ENCODE peak calls at places on chromosomes 1 and 21, in six cellular contexts. J is fibroblast of the aortic adventitia, R is tibial nerve, C is MM.1S, Z is coronary artery, X is AG09309. M is an unnamed sample.

GRCh38 chr1:64004451-64004850 is 199.0 kb upstream of the UBE2U start:
- DNase-seq in J (no peak), R (no peak), C (no peak), Z (no peak), X (no peak), M (no peak)

GRCh38 chr1:91803847-91804545 is 82.0 kb downstream of the TGFBR3 start:
- DNase-seq in J (no peak), R (no peak), C (peak; percentile 78), Z (no peak), X (no peak), M (peak; percentile 64)

GRCh38 chr1:80217377-80217986 is 1211.0 kb upstream of the ADGRL4 start:
- DNase-seq in J (peak; percentile 74), R (no peak), C (peak; percentile 49), Z (no peak), X (peak; percentile 14), M (no peak)

GRCh38 chr21:36075171-36075570 is 5.3 kb downstream of the CBR1 start:
- DNase-seq in J (no peak), R (no peak), C (no peak), Z (no peak), X (no peak), M (no peak)

GRCh38 chr1:112464501-112464900 is 44.3 kb upstream of the WNT2B start:
- DNase-seq in J (no peak), R (no peak), C (no peak), Z (no peak), X (no peak), M (no peak)

GRCh38 chr1:203065191-203065590 is 20.6 kb downstream of the MYOG start:
- DNase-seq in J (no peak), R (no peak), C (no peak), Z (no peak), X (no peak), M (no peak)

GRCh38 chr1:109040627-109041613 is 982 bp downstream of the WDR47 start:
- DNase-seq in J (peak; percentile 35), R (no peak), C (no peak), Z (no peak), X (no peak), M (no peak)

GRCh38 chr1:77179632-77180031 is 39.6 kb downstream of the PIGK start:
- DNase-seq in J (no peak), R (no peak), C (no peak), Z (no peak), X (no peak), M (no peak)

GRCh38 chr1:165845992-165846748 is 18.8 kb downstream of the UCK2 start:
- DNase-seq in J (no peak), R (no peak), C (peak; percentile 88), Z (no peak), X (no peak), M (no peak)

GRCh38 chr1:37475380-37476086 is 1.2 kb downstream of the ZC3H12A start:
- DNase-seq in J (no peak), R (no peak), C (no peak), Z (peak; percentile 74), X (no peak), M (no peak)

GRCh38 chr1:219215477-219215876 is 41.8 kb downstream of the LYPLAL1 start:
- DNase-seq in J (no peak), R (no peak), C (no peak), Z (no peak), X (no peak), M (no peak)

GRCh38 chr1:198657550-198658064 is 18.8 kb downstream of the PTPRC start:
- DNase-seq in J (peak; percentile 98), R (no peak), C (peak; percentile 27), Z (no peak), X (peak; percentile 99), M (no peak)

GRCh38 chr1:91731815-91732214 is 154.1 kb downstream of the TGFBR3 start:
- DNase-seq in J (peak; percentile 77), R (no peak), C (peak; percentile 52), Z (no peak), X (no peak), M (no peak)

DNA sequence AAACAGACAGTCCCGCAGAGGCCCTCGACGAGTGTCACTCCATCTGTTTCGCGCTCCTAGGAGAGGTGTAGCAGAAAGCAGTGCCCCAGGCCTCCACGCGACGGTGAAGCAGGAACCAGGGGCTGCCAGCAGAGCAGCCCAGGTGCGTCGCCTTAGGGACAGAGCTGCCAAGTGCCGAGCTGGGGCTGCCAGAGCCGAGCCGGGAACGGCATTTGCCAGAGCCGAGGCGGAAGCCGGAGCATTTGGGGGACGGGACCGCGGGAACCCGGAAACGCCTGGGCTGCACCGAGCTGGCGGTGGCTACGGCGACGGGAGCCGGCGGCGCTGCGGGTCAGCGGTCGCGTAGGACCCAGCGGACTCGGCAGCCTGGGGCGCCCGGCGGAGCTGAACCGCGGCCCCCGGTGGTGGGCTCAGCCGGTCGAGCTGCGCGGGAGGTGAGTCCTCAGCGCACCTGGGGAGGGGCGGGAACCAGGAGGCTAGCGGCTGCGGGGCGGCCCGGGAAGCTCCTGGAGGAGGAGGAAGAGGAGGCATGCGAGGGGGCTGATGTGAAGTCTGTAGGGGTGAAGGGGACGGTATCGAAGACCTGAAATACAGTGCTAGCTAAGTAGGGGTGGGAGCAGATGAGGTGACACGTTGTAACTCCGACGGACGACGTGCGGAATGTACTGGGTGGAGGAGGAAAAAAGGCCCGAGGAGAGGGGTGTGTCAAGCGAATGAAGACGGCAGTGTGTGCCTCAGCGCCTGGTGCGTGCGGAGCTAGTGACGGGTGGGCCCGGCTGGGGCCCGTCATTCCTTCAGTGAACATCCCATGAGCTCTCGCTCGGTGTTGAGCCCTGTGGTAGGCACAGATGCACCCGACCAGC is at the start of gene SLC35A3:
- DNase-seq in J (peak; percentile 63), R (peak; percentile 37), C (peak; percentile 63), Z (peak; percentile 85), X (no peak), M (peak; percentile 62)
- TF ChIP-seq CTCF in J (no peak), R (no peak), C (no peak), Z (no peak), X (no peak), M (no peak)

GRCh38 chr1:85571830-85572229 is 8.7 kb upstream of the CCN1 start:
- DNase-seq in J (no peak), R (no peak), C (no peak), Z (no peak), X (no peak), M (no peak)

GRCh38 chr1:85570446-85571180 is 9.9 kb upstream of the CCN1 start:
- DNase-seq in J (no peak), R (no peak), C (no peak), Z (no peak), X (no peak), M (no peak)

GRCh38 chr1:85569737-85570404 is 10.7 kb upstream of the CCN1 start:
- DNase-seq in J (no peak), R (no peak), C (no peak), Z (no peak), X (no peak), M (no peak)

GRCh38 chr1:85572574-85572973 is 8.0 kb upstream of the CCN1 start:
- DNase-seq in J (no peak), R (no peak), C (no peak), Z (no peak), X (no peak), M (no peak)

GRCh38 chr1:85571181-85571540 is 9.4 kb upstream of the CCN1 start:
- DNase-seq in J (no peak), R (no peak), C (no peak), Z (no peak), X (no peak), M (no peak)
- H3K4me3 ChIP-seq in J (no peak overlapping the region), R (no peak overlapping the region), C (no peak overlapping the region), Z (no peak overlapping the region), X (no peak overlapping the region), M (no peak overlapping the region)

GRCh38 chr1:157252473-157252872 is 114.3 kb upstream of the ETV3 start:
- DNase-seq in J (no peak), R (no peak), C (no peak), Z (no peak), X (no peak), M (no peak)
- TF ChIP-seq CTCF in J (no peak), R (no peak), C (no peak), Z (no peak), X (no peak), M (no peak)

DNA sequence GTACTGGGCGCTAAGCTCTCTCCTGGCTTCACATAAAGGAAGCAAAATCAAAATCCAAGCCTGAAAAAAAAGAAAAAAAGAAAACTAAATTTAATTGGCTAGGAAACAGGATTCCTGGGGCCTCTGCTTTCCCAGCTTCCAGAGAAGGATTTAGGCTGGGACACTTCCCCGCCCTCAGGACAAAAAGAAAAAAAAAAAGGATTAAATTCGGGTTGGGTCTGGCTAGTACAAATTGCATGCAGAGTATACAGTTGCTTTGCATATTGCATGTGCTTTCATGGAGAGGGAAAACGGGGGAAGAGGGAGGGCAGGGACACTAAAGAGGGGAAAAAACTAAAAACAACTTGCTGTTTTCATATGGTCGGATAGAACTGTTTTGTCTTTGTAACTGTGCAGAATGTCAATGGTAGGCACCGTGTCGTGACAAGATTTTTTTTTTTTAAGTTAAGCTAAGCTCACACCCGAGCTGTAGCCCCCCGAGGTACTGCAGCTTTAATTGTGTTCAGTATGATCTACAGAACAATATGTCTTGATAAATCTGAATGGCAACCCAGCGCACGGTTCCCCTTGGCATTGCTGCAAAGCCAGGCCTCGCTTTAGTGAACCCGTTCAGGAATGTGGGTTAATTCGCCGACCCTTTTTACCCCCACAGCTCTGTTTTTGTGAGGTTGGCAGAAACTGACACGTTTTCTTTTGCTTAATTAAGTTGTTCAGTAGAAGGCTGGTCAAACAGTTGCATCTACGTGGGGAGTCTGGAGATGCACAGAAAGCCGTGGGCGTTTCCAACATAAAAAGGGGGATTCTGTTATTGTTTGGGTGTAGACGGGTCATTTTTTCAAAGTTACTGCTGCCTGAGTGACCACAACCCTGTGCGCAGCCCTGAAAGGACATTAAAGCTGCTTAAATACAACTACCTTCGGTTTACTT is 43.0 kb downstream of the OLIG1 start:
- DNase-seq in J (no peak), R (no peak), C (no peak), Z (no peak), X (no peak), M (no peak)
- H3K4me3 ChIP-seq in J (no peak overlapping the region), R (no peak overlapping the region), C (no peak overlapping the region), Z (no peak overlapping the region), X (no peak overlapping the region), M (no peak overlapping the region)

DNA sequence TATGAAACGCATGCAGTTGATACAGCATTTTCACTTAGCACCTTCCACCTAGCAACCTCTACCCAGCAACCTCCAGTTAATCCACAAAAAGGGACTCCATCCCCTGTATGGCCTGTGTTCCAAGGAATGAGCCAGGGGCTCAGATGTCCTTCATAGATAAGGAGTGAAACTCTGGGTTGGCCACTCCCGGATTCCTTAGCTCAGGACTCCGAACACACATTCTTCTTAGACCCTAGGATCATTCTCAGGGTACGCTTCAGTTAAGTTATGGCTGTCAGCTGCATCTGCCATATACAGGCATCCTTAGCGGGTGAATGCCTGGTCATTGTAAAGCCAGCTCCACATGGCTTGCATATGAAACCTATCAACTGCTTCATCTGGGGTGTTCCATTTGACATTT is 15.9 kb upstream of the IFI6 start:
- DNase-seq in J (no peak), R (no peak), C (no peak), Z (no peak), X (no peak), M (no peak)
- TF ChIP-seq CTCF in J (no peak), R (no peak), C (no peak), Z (no peak), X (no peak), M (no peak)

M was measured in GM12864.